ENCODE peak calls at places on chromosome 6, in ten cellular contexts. F, C, D, E, G, J, I, P, S and B are unnamed samples.

GRCh38 chr6:134706806-134707205 is 243.1 kb downstream of the ALDH8A1 start:
- DNase-seq in F (no peak), C (no peak), D (no peak), E (no peak), G (no peak), J (no peak), I (no peak), P (no peak), S (no peak), B (no peak)

GRCh38 chr6:636488-636887 is 20.4 kb downstream of the HUS1B start:
- DNase-seq in F (no peak), C (no peak), D (no peak), E (no peak), G (peak; percentile 58), J (no peak), I (no peak), P (no peak), S (no peak), B (no peak)

GRCh38 chr6:25014806-25015560 is 79.2 kb upstream of the RIPOR2 start:
- DNase-seq in F (no peak), C (peak; percentile 59), D (no peak), E (peak; percentile 63), G (no peak), J (peak; percentile 76), I (no peak), P (no peak), S (no peak), B (no peak)

GRCh38 chr6:137099689-137100398 is 55.1 kb upstream of the IL20RA start:
- DNase-seq in F (no peak), C (no peak), D (no peak), E (no peak), G (no peak), J (no peak), I (no peak), P (no peak), S (no peak), B (no peak)

GRCh38 chr6:24778121-24778520 is 3.4 kb downstream of the GMNN start:
- DNase-seq in F (no peak), C (no peak), D (no peak), E (no peak), G (no peak), J (no peak), I (no peak), P (no peak), S (no peak), B (no peak)

GRCh38 chr6:26173836-26174144 is 86.6 kb downstream of the HFE start:
- DNase-seq in F (no peak), C (no peak), D (no peak), E (no peak), G (no peak), J (no peak), I (no peak), P (no peak), S (no peak), B (no peak)

GRCh38 chr6:166623318-166623717 is 3.7 kb downstream of the RPS6KA2 start:
- DNase-seq in F (no peak), C (no peak), D (no peak), E (no peak), G (no peak), J (no peak), I (no peak), P (no peak), S (no peak), B (no peak)

GRCh38 chr6:170152989-170153388 is 137.9 kb downstream of the DLL1 start:
- DNase-seq in F (no peak), C (peak; percentile 53), D (no peak), E (no peak), G (no peak), J (no peak), I (peak; percentile 79), P (peak; percentile 81), S (no peak), B (no peak)

GRCh38 chr6:46098678-46099077 is 31.1 kb upstream of the ENPP4 start:
- DNase-seq in F (peak; percentile 47), C (no peak), D (peak; percentile 3), E (no peak), G (no peak), J (no peak), I (peak; percentile 60), P (peak; percentile 68), S (peak; percentile 19), B (no peak)

GRCh38 chr6:4336778-4337442 is 201.5 kb upstream of the ECI2 start:
- DNase-seq in F (no peak), C (no peak), D (no peak), E (no peak), G (no peak), J (no peak), I (no peak), P (no peak), S (no peak), B (no peak)

GRCh38 chr6:3287308-3287707 is 28.6 kb downstream of the PSMG4 start:
- DNase-seq in F (no peak), C (no peak), D (no peak), E (no peak), G (no peak), J (no peak), I (no peak), P (no peak), S (no peak), B (no peak)

GRCh38 chr6:150272264-150272975 is 96.4 kb upstream of the IYD start:
- DNase-seq in F (peak; percentile 52), C (peak; percentile 68), D (no peak), E (no peak), G (no peak), J (no peak), I (peak; percentile 65), P (no peak), S (no peak), B (no peak)